ENCODE peak calls at places on chromosome 18, in four cellular contexts. L, N, J and I are unnamed samples.
A peak's percentile ranks its signal among the peaks of the same experiment; 100 is the strongest.

GRCh38 chr18:70188113-70188512 is 17.4 kb downstream of the RTTN start:
- DNase-seq in L (no peak), N (peak; percentile 58), J (no peak), I (no peak)

GRCh38 chr18:79400091-79400590 is 4.4 kb downstream of the NFATC1 start:
- DNase-seq in L (no peak), N (peak; percentile 23), J (peak; percentile 19), I (no peak)

GRCh38 chr18:50097702-50098101 is 97.2 kb downstream of the MYO5B start:
- DNase-seq in L (peak; percentile 98), N (no peak), J (no peak), I (no peak)

GRCh38 chr18:1659190-1659589 is 754.5 kb downstream of the ADCYAP1 start:
- DNase-seq in L (no peak), N (no peak), J (no peak), I (no peak)

GRCh38 chr18:24949908-24950307 is 402.1 kb downstream of the ZNF521 start:
- DNase-seq in L (no peak), N (no peak), J (no peak), I (no peak)

GRCh38 chr18:76922107-76922506 is 99.8 kb downstream of the ZNF236 start:
- DNase-seq in L (no peak), N (peak; percentile 48), J (no peak), I (no peak)

GRCh38 chr18:45957100-45957499 is 10.0 kb downstream of the EPG5 start:
- DNase-seq in L (peak; percentile 12), N (peak; percentile 90), J (no peak), I (no peak)

GRCh38 chr18:79610461-79611039 is 69.1 kb upstream of the CTDP1 start:
- DNase-seq in L (no peak), N (no peak), J (no peak), I (no peak)

GRCh38 chr18:42047721-42048120 is 92.7 kb downstream of the PIK3C3 start:
- DNase-seq in L (peak; percentile 6), N (peak; percentile 78), J (no peak), I (no peak)

GRCh38 chr18:35938158-35938557 is 34.3 kb upstream of the RMP24 start:
- DNase-seq in L (peak; percentile 18), N (peak; percentile 30), J (no peak), I (no peak)

GRCh38 chr18:68244786-68245185 is 470.1 kb downstream of the TMX3 start:
- DNase-seq in L (peak; percentile 12), N (peak; percentile 80), J (no peak), I (no peak)

GRCh38 chr18:26022585-26022984 is 67.8 kb downstream of the SS18 start:
- DNase-seq in L (no peak), N (no peak), J (no peak), I (no peak)

GRCh38 chr18:47244041-47244440 is 7.4 kb downstream of the SKOR2 start:
- DNase-seq in L (no peak), N (no peak), J (no peak), I (no peak)

GRCh38 chr18:32530947-32531651 is 60.4 kb upstream of the GAREM1 start:
- DNase-seq in L (peak; percentile 74), N (peak; percentile 72), J (no peak), I (no peak)

GRCh38 chr18:9736942-9737813 is 29.1 kb downstream of the RAB31 start:
- DNase-seq in L (peak; percentile 71), N (no peak), J (no peak), I (no peak)

GRCh38 chr18:48295586-48296311 is 113.4 kb downstream of the ZBTB7C start:
- DNase-seq in L (peak; percentile 20), N (peak; percentile 6), J (no peak), I (no peak)

GRCh38 chr18:29779096-29779495 is 1263.4 kb downstream of the DSC3 start:
- DNase-seq in L (no peak), N (peak; percentile 0), J (no peak), I (no peak)

GRCh38 chr18:58180172-58180571 is 136.1 kb downstream of the NEDD4L start:
- DNase-seq in L (no peak), N (no peak), J (no peak), I (no peak)

GRCh38 chr18:58223717-58224424 is 179.8 kb downstream of the NEDD4L start:
- DNase-seq in L (peak; percentile 92), N (peak; percentile 96), J (no peak), I (no peak)

GRCh38 chr18:2337552-2338141 is 233.7 kb downstream of the METTL4 start:
- DNase-seq in L (peak; percentile 8), N (peak; percentile 31), J (no peak), I (no peak)

GRCh38 chr18:75462178-75462832 is 34.8 kb upstream of the SMIM21 start:
- DNase-seq in L (no peak), N (no peak), J (no peak), I (no peak)

GRCh38 chr18:31572368-31572767 is 19.3 kb upstream of the TTR start:
- DNase-seq in L (no peak), N (no peak), J (no peak), I (no peak)

GRCh38 chr18:43383031-43383430 is 105.7 kb upstream of the SYT4 start:
- DNase-seq in L (no peak), N (no peak), J (no peak), I (no peak)